ENCODE peak calls at places on chromosomes 7 and 10, in seven cellular contexts. P is stimulated activated CD4-positive, alpha-beta T cell treated with anti-CD3 and anti-CD28 coated beads, Interleukin-12 subunit alpha, Interleukin-12 subunit beta, amount 100 ng/mL, for 4 hours; L is GM10248; R is head of caudate nucleus; D is small intestine; V is GM04504; H is left ventricle myocardium inferior. B is an unnamed sample.

GRCh38 chr7:123615344-123615743 is 13.7 kb downstream of the ASB15 start:
- DNase-seq in P (no peak), L (no peak), H (no peak), V (peak), R (no peak), D (no peak), B (no peak)

GRCh38 chr10:58998924-58999713 is 177.3 kb upstream of the PHYHIPL start:
- DNase-seq in R (peak), D (no peak), H (peak), V (no peak), L (no peak), P (no peak), B (peak)

GRCh38 chr7:39749177-39749576 is 125.8 kb downstream of the RALA start:
- DNase-seq in H (no peak), L (no peak), R (no peak), D (no peak), P (no peak), V (peak), B (no peak)

GRCh38 chr7:29160080-29160479 is 13.7 kb upstream of the CPVL start:
- DNase-seq in H (no peak), D (no peak), R (no peak), V (no peak), P (no peak), L (no peak), B (no peak)

GRCh38 chr10:113706623-113707022 is 26.9 kb downstream of the CASP7 start:
- DNase-seq in P (no peak), H (no peak), D (no peak), L (no peak), V (no peak), R (no peak), B (no peak)

GRCh38 chr7:140732436-140732835 is 35.9 kb downstream of the NDUFB2 start:
- DNase-seq in V (no peak), H (no peak), D (no peak), P (no peak), R (no peak), L (no peak), B (no peak)

GRCh38 chr10:123637326-123637880 is 28.8 kb upstream of the GPR26 start:
- DNase-seq in L (no peak), D (no peak), R (peak), H (no peak), V (peak), P (no peak), B (no peak)

GRCh38 chr10:129937351-129937751 is 26.7 kb downstream of the EBF3 start:
- DNase-seq in V (no peak), R (no peak), P (no peak), H (peak), L (no peak), D (no peak), B (no peak)

GRCh38 chr7:143487566-143487965 is 9.9 kb downstream of the TAS2R41 start:
- DNase-seq in P (no peak), D (peak), V (no peak), L (no peak), R (no peak), H (peak), B (no peak)

GRCh38 chr10:121774813-121775212 is 153.0 kb downstream of the ATE1 start:
- DNase-seq in V (no peak), D (no peak), R (no peak), P (no peak), H (no peak), L (no peak), B (no peak)

GRCh38 chr10:123703195-123703790 is 37.1 kb downstream of the GPR26 start:
- DNase-seq in R (no peak), L (no peak), H (no peak), P (no peak), V (no peak), D (no peak), B (no peak)

GRCh38 chr7:2213551-2214215 is 19.1 kb downstream of the MAD1L1 start:
- DNase-seq in D (no peak), L (no peak), H (peak), R (no peak), P (no peak), V (no peak), B (no peak)

GRCh38 chr10:124003070-124003419 is 90.4 kb downstream of the CHST15 start:
- DNase-seq in L (peak), V (no peak), H (no peak), D (no peak), R (peak), P (no peak), B (no peak)

GRCh38 chr7:356691-357462 is 66.9 kb downstream of the FOXL3 start:
- DNase-seq in R (no peak), P (no peak), H (no peak), D (no peak), V (no peak), L (no peak), B (no peak)

GRCh38 chr10:120493411-120494312 is 36.6 kb downstream of the PLPP4 start:
- DNase-seq in P (no peak), V (no peak), R (no peak), H (no peak), D (no peak), L (no peak), B (no peak)

GRCh38 chr7:128352138-128352537 is 8.4 kb upstream of the RBM28 start:
- DNase-seq in D (no peak), L (no peak), P (peak), H (peak), V (no peak), R (peak), B (no peak)